ENCODE peak calls at places on chromosomes 6 and 20, in seven cellular contexts. C, W, V, U, F, N and S are unnamed samples.

GRCh38 chr6:36028088-36028886 is 679 bp downstream of the MAPK14 start:
- DNase-seq in C (peak), W (no peak), V (peak), U (peak), F (peak), N (peak), S (peak)

GRCh38 chr20:1375515-1375914 is 17.3 kb downstream of the FKBP1A start:
- DNase-seq in C (no peak), W (no peak), V (no peak), U (no peak), F (no peak), N (no peak), S (no peak)

GRCh38 chr20:54865273-54865672 is 389.9 kb downstream of the DOK5 start:
- DNase-seq in C (no peak), W (no peak), V (no peak), U (no peak), F (no peak), N (no peak), S (no peak)

GRCh38 chr6:113082691-113083090 is 735.6 kb downstream of the RFPL4B start:
- DNase-seq in C (no peak), W (no peak), V (no peak), U (no peak), F (no peak), N (no peak), S (no peak)

GRCh38 chr6:119294984-119295383 is 54.6 kb downstream of the MAN1A1 start:
- DNase-seq in C (no peak), W (no peak), V (no peak), U (no peak), F (no peak), N (no peak), S (no peak)

GRCh38 chr6:26249959-26250805 is 114.8 kb upstream of the BTN3A2 start:
- DNase-seq in C (peak), W (no peak), V (peak), U (peak), F (peak), N (no peak), S (peak)

GRCh38 chr20:6852478-6852877 is 85.0 kb downstream of the BMP2 start:
- DNase-seq in C (no peak), W (no peak), V (no peak), U (no peak), F (no peak), N (no peak), S (no peak)

GRCh38 chr20:34980543-34981213 is 25.0 kb downstream of the MYH7B start:
- DNase-seq in C (peak), W (no peak), V (no peak), U (no peak), F (peak), N (no peak), S (no peak)

GRCh38 chr6:169907419-169908115 is 156.1 kb downstream of the ERMARD start:
- DNase-seq in C (no peak), W (no peak), V (no peak), U (no peak), F (no peak), N (no peak), S (no peak)

GRCh38 chr6:14763139-14763538 is 482.7 kb upstream of the JARID2 start:
- DNase-seq in C (no peak), W (peak), V (no peak), U (peak), F (no peak), N (no peak), S (no peak)

GRCh38 chr6:144434308-144434990 is 149.3 kb downstream of the UTRN start:
- DNase-seq in C (no peak), W (peak), V (no peak), U (no peak), F (no peak), N (no peak), S (no peak)

GRCh38 chr20:53943522-53944291 is 126.7 kb downstream of the BCAS1 start:
- DNase-seq in C (no peak), W (no peak), V (no peak), U (no peak), F (no peak), N (no peak), S (no peak)

GRCh38 chr6:36627801-36628246 is 33.7 kb downstream of the SRSF3 start:
- DNase-seq in C (peak), W (peak), V (peak), U (peak), F (no peak), N (peak), S (no peak)

GRCh38 chr20:44470327-44470726 is 5.3 kb upstream of the TTPAL start:
- DNase-seq in C (no peak), W (no peak), V (no peak), U (no peak), F (no peak), N (peak), S (no peak)

GRCh38 chr20:52242237-52243230 is 51.0 kb upstream of the ZFP64 start:
- DNase-seq in C (no peak), W (no peak), V (no peak), U (no peak), F (no peak), N (no peak), S (no peak)

GRCh38 chr6:112357801-112358200 is 10.7 kb downstream of the RFPL4B start:
- DNase-seq in C (no peak), W (peak), V (no peak), U (no peak), F (no peak), N (no peak), S (no peak)

GRCh38 chr6:14348389-14348788 is 230.8 kb downstream of the CD83 start:
- DNase-seq in C (no peak), W (no peak), V (no peak), U (no peak), F (no peak), N (no peak), S (no peak)

GRCh38 chr6:30493643-30494250 is 4.4 kb downstream of the HLA-E start:
- DNase-seq in C (no peak), W (no peak), V (no peak), U (peak), F (peak), N (no peak), S (no peak)

GRCh38 chr20:43543138-43543537 is 15.7 kb upstream of the SGK2 start:
- DNase-seq in C (no peak), W (no peak), V (no peak), U (peak), F (no peak), N (no peak), S (no peak)

GRCh38 chr6:44624226-44624625 is 236.7 kb downstream of the CDC5L start:
- DNase-seq in C (no peak), W (no peak), V (no peak), U (no peak), F (peak), N (no peak), S (no peak)

GRCh38 chr6:79269877-79270276 is 35.4 kb upstream of the HMGN3 start:
- DNase-seq in C (no peak), W (peak), V (no peak), U (no peak), F (no peak), N (no peak), S (no peak)

GRCh38 chr6:11366183-11366933 is 133.9 kb upstream of the NEDD9 start:
- DNase-seq in C (no peak), W (no peak), V (no peak), U (no peak), F (no peak), N (no peak), S (peak)

GRCh38 chr6:67459556-67459955 is 1175.5 kb upstream of the ADGRB3 start:
- DNase-seq in C (no peak), W (no peak), V (no peak), U (no peak), F (no peak), N (no peak), S (no peak)

GRCh38 chr20:1945134-1945618 is 48.7 kb downstream of the PDYN start:
- DNase-seq in C (peak), W (peak), V (peak), U (peak), F (no peak), N (peak), S (peak)

GRCh38 chr20:50513169-50514034 is 3.2 kb downstream of the PTPN1 start:
- DNase-seq in C (no peak), W (no peak), V (no peak), U (no peak), F (no peak), N (no peak), S (no peak)

GRCh38 chr20:49936153-49937022 is at the start of gene RNF114:
- DNase-seq in C (peak), W (peak), V (peak), U (peak), F (peak), N (peak), S (peak)

GRCh38 chr6:139436521-139437348 is 62.3 kb upstream of the CITED2 start:
- DNase-seq in C (no peak), W (no peak), V (no peak), U (no peak), F (no peak), N (no peak), S (no peak)

GRCh38 chr6:26233608-26234420 is 131.2 kb upstream of the BTN3A2 start:
- DNase-seq in C (peak), W (no peak), V (peak), U (peak), F (no peak), N (no peak), S (no peak)

GRCh38 chr20:10328897-10329255 is 105.1 kb downstream of the MKKS start:
- DNase-seq in C (no peak), W (no peak), V (no peak), U (no peak), F (no peak), N (no peak), S (no peak)

GRCh38 chr20:8394308-8394945 is 262.4 kb downstream of the PLCB1 start:
- DNase-seq in C (no peak), W (no peak), V (no peak), U (no peak), F (no peak), N (no peak), S (peak)

DNA sequence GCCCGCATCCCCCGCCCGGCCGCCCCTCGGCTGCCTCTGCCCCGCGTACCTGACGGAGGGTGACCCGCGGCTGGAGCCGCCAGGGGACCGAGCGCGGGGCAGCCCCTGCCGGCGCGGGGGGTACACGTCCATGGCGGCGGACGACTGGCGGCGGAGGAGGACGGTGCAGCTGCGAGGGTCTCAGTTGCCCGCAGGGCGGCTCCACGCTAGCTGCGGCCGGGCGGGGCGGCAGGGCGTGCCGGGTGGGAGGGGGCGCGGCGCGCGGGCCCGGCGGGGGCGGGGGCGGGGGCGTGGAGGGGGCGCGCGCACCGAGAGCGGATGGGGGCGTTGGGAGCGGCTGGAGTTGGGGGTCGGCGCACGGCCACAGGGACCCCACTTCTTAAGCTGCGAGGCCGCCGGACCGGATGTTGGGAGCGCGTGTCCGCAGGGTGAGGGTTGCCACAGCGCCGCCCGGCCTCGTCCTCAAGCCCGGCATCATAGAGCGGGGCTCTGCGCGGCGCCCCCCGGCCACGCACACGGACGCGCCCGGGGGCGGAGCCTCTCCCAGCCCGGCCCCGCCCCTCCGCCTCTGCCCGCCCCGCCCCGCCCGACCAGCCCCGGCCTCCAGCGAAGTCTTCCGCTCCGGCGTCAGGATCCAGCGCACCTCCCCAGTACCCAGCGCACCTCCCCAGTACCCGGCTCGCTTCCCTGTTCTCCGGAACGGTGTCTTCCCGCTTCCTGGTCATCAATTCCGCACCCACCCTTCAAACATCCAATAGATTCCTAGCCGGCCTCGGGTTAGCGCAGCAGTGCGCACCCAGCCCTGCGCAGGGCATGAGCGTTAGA is at the start of gene DNAAF9:
- DNase-seq in C (peak), W (no peak), V (peak), U (peak), F (peak), N (peak), S (peak)
- TF ChIP-seq CTCF in C (peak), W (peak), V (peak), U (no peak), F (peak), N (no peak), S (peak)

GRCh38 chr6:90302320-90302719 is 5.7 kb upstream of the BACH2 start:
- DNase-seq in C (no peak), W (no peak), V (no peak), U (no peak), F (no peak), N (no peak), S (no peak)
- TF ChIP-seq CTCF in C (no peak), W (peak), V (no peak), U (no peak), F (no peak), N (no peak), S (no peak)

DNA sequence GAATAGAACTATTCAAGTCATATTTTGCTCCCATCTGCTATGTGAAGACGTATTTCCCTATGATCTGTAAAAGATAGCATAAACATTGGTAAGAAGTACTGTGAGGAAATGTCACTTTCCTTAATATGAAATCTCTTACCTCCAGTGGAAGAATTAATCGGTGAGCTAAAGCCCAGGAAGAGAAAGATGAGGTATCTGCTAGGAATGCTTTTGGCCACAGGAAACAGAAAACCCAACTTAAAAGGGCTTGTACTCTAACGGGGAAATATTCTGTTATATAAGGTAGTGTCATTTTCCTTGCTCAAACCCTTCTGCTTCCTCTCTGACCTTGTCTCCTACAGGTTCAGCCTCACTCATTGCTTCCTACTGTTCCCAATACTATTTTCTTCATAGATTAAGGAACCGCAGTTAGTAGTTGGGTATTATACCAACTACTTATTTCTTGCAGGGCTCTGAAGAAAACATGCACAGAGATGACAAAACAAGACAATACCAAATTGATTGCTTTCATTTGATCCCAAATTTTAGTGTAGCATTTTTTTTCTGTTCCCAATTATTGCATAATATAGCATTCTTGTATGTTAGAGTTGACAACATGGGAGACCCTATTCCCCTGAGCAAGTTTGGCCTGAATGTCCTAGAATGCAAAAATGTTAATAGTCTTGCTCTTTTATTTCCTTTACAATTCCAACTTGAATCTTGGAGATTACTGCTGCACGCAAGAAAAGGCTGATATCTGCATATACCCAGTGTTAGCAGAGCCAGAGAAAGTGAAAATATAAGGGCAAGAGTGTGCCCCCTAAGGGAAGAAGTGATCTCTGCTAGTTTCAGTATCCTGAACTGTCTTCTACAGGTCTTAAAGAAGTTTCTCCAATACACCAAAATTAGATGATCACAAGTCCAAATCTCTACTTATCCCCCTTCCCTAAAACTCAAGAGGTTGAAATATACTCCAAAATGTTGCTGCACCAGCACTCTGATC is 65.3 kb downstream of the AFG1L start:
- DNase-seq in C (no peak), W (no peak), V (no peak), U (no peak), F (no peak), N (no peak), S (no peak)
- TF ChIP-seq CTCF in C (no peak), W (no peak), V (no peak), U (no peak), F (no peak), N (no peak), S (no peak)

GRCh38 chr6:121615493-121615892 is 180.0 kb downstream of the GJA1 start:
- DNase-seq in C (no peak), W (no peak), V (no peak), U (no peak), F (peak), N (no peak), S (no peak)
- TF ChIP-seq CTCF in C (no peak), W (no peak), V (no peak), U (no peak), F (peak), N (no peak), S (no peak)

DNA sequence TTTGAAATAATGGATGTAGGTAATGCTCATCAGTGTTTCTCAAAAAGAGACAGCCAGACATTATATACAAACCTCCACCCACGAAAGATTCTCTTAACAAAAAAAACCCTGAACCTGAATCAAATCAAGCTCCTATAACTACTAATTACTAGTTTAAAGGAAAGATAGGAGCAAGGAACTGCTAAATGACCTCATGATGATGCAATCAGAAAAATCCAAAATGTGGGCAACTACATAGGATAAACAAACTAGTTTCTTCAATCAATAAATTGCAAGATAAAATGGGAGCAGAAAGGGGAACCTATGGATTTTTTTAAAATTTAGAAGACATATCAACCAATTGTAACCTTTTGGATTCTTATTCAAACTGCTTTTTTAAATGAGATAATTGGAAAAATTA is 43.2 kb upstream of the TMEM30A start:
- DNase-seq in C (no peak), W (no peak), V (no peak), U (no peak), F (no peak), N (no peak), S (no peak)
- TF ChIP-seq CTCF in C (no peak), W (no peak), V (no peak), U (no peak), F (no peak), N (no peak), S (no peak)

GRCh38 chr6:16162003-16162402 is 33.1 kb downstream of the MYLIP start:
- DNase-seq in C (no peak), W (no peak), V (no peak), U (no peak), F (no peak), N (no peak), S (no peak)
- TF ChIP-seq CTCF in C (no peak), W (no peak), V (no peak), U (no peak), F (no peak), N (no peak), S (no peak)